ENCODE peak calls at places on chromosome 1, in eight cellular contexts. A is BJ; F is substantia nigra; U is AG08396; S is HS-5; L is spleen; O is progenitor cell of endocrine pancreas; T is activated CD8-positive, alpha-beta memory T cell treated with anti-CD3 and anti-CD28 coated beads, Interleukin-2, amount 50 U/mL, for 4 hours. G is an unnamed sample.

GRCh38 chr1:23249785-23250184 is 32.5 kb upstream of the HTR1D start:
- DNase-seq in A (no peak), U (no peak), L (no peak), T (no peak), O (no peak), F (no peak), S (no peak), G (peak)

GRCh38 chr1:167060141-167061072 is 29.8 kb downstream of the GPA33 start:
- DNase-seq in T (no peak), S (no peak), L (no peak), F (no peak), O (no peak), A (no peak), U (peak), G (peak)

GRCh38 chr1:91381844-91382243 is 22.8 kb downstream of the HFM1 start:
- DNase-seq in L (no peak), S (no peak), A (no peak), O (no peak), U (no peak), T (no peak), F (no peak), G (peak)

GRCh38 chr1:41108696-41109284 is 87.3 kb upstream of the SLFNL1 start:
- DNase-seq in T (no peak), O (no peak), L (no peak), U (peak), S (no peak), F (no peak), A (no peak), G (peak)

GRCh38 chr1:169538998-169539871 is 47.0 kb downstream of the F5 start:
- DNase-seq in O (no peak), A (peak), T (no peak), L (no peak), U (peak), S (peak), F (no peak), G (peak)

GRCh38 chr1:223628858-223629257 is 36.6 kb downstream of the CAPN8 start:
- DNase-seq in A (no peak), L (no peak), F (no peak), U (no peak), S (no peak), O (no peak), T (no peak), G (no peak)

GRCh38 chr1:223276029-223276428 is 87.9 kb downstream of the SUSD4 start:
- DNase-seq in A (no peak), L (no peak), F (no peak), U (no peak), S (no peak), T (no peak), O (no peak), G (no peak)

GRCh38 chr1:60895167-60896124 is 186.9 kb upstream of the NFIA start:
- DNase-seq in A (no peak), T (no peak), F (no peak), L (no peak), U (no peak), O (no peak), S (no peak), G (peak)

GRCh38 chr1:43327549-43328292 is 9.9 kb upstream of the MPL start:
- DNase-seq in T (no peak), S (peak), A (no peak), U (no peak), O (no peak), L (no peak), F (no peak), G (no peak)

GRCh38 chr1:12275370-12275769 is 45.5 kb downstream of the VPS13D start:
- DNase-seq in S (no peak), A (no peak), U (peak), L (no peak), F (no peak), T (peak), O (peak), G (peak)

GRCh38 chr1:202158810-202159533 is 1.4 kb downstream of the PTPN7 start:
- DNase-seq in L (no peak), T (no peak), O (no peak), A (no peak), S (no peak), F (no peak), U (no peak), G (no peak)

GRCh38 chr1:115430717-115431116 is 92.7 kb upstream of the NGF start:
- DNase-seq in L (no peak), F (no peak), U (peak), S (peak), T (no peak), A (peak), O (no peak), G (peak)

GRCh38 chr1:156930483-156930882 is 10.1 kb downstream of the LRRC71 start:
- DNase-seq in A (no peak), L (no peak), U (no peak), O (no peak), T (no peak), S (no peak), F (no peak), G (no peak)

GRCh38 chr1:173545688-173546087 is 57.2 kb downstream of the SLC9C2 start:
- DNase-seq in F (no peak), S (no peak), U (no peak), O (no peak), L (no peak), T (no peak), A (no peak), G (no peak)